ENCODE peak calls at places on chromosomes 2 and 18, in nine cellular contexts. One of them, this sample, is unnamed.

GRCh38 chr18:80227472-80227871 is 19.8 kb downstream of the PARD6G start:
- DNase-seq in suprapubic skin: no peak
- DNase-seq in GM12878: no peak
- DNase-seq in HCT116: no peak
- DNase-seq in endothelial cell of umbilical vein: no peak
- DNase-seq in prostate gland: no peak
- DNase-seq in HepG2: no peak
- DNase-seq in stomach: no peak
- DNase-seq in transverse colon: no peak
- DNase-seq in this sample: no peak

GRCh38 chr2:67565761-67566160 is 168.6 kb downstream of the ETAA1 start:
- DNase-seq in prostate gland: no peak
- DNase-seq in suprapubic skin: no peak
- DNase-seq in HCT116: no peak
- DNase-seq in GM12878: no peak
- DNase-seq in transverse colon: no peak
- DNase-seq in stomach: peak; percentile 51
- DNase-seq in HepG2: no peak
- DNase-seq in endothelial cell of umbilical vein: peak; percentile 74
- DNase-seq in this sample: no peak

GRCh38 chr2:88698027-88698413 is 6.5 kb downstream of the RPIA start:
- DNase-seq in prostate gland: no peak
- DNase-seq in HepG2: no peak
- DNase-seq in GM12878: no peak
- DNase-seq in transverse colon: no peak
- DNase-seq in endothelial cell of umbilical vein: no peak
- DNase-seq in HCT116: no peak
- DNase-seq in stomach: no peak
- DNase-seq in suprapubic skin: no peak
- DNase-seq in this sample: no peak

GRCh38 chr2:240358080-240358479 is 77.4 kb upstream of the GPC1 start:
- DNase-seq in transverse colon: no peak
- DNase-seq in endothelial cell of umbilical vein: no peak
- DNase-seq in suprapubic skin: peak; percentile 51
- DNase-seq in GM12878: no peak
- DNase-seq in stomach: no peak
- DNase-seq in prostate gland: no peak
- DNase-seq in HepG2: no peak
- DNase-seq in HCT116: no peak
- DNase-seq in this sample: no peak

GRCh38 chr2:108297436-108298141 is 8.9 kb downstream of the SULT1C2 start:
- DNase-seq in endothelial cell of umbilical vein: no peak
- DNase-seq in prostate gland: no peak
- DNase-seq in stomach: no peak
- DNase-seq in GM12878: no peak
- DNase-seq in suprapubic skin: no peak
- DNase-seq in HCT116: no peak
- DNase-seq in HepG2: no peak
- DNase-seq in transverse colon: no peak
- DNase-seq in this sample: no peak

GRCh38 chr2:367246-367645 is 79.4 kb upstream of the ALKAL2 start:
- DNase-seq in HepG2: no peak
- DNase-seq in HCT116: no peak
- DNase-seq in prostate gland: no peak
- DNase-seq in stomach: no peak
- DNase-seq in transverse colon: no peak
- DNase-seq in GM12878: no peak
- DNase-seq in suprapubic skin: no peak
- DNase-seq in endothelial cell of umbilical vein: no peak
- DNase-seq in this sample: no peak

GRCh38 chr2:240593026-240593702 is 6.6 kb downstream of the CAPN10 start:
- DNase-seq in stomach: no peak
- DNase-seq in prostate gland: no peak
- DNase-seq in HepG2: no peak
- DNase-seq in transverse colon: no peak
- DNase-seq in GM12878: no peak
- DNase-seq in suprapubic skin: peak; percentile 46
- DNase-seq in HCT116: no peak
- DNase-seq in endothelial cell of umbilical vein: no peak
- DNase-seq in this sample: no peak

GRCh38 chr2:120239488-120240287 is 13.0 kb upstream of the RALB start:
- DNase-seq in HepG2: peak; percentile 37
- DNase-seq in prostate gland: no peak
- DNase-seq in suprapubic skin: no peak
- DNase-seq in transverse colon: peak; percentile 36
- DNase-seq in HCT116: no peak
- DNase-seq in GM12878: no peak
- DNase-seq in stomach: no peak
- DNase-seq in endothelial cell of umbilical vein: peak; percentile 99
- DNase-seq in this sample: no peak

GRCh38 chr2:233418761-233419625 is 64.7 kb downstream of the DGKD start:
- DNase-seq in stomach: peak; percentile 65
- DNase-seq in transverse colon: no peak
- DNase-seq in HepG2: no peak
- DNase-seq in suprapubic skin: no peak
- DNase-seq in GM12878: peak; percentile 62
- DNase-seq in HCT116: peak; percentile 37
- DNase-seq in endothelial cell of umbilical vein: peak; percentile 87
- DNase-seq in prostate gland: no peak
- DNase-seq in this sample: peak; percentile 59

GRCh38 chr2:219571311-219572236 is at the start of gene OBSL1:
- DNase-seq in endothelial cell of umbilical vein: peak; percentile 61
- DNase-seq in HepG2: peak; percentile 90
- DNase-seq in suprapubic skin: no peak
- DNase-seq in stomach: peak; percentile 63
- DNase-seq in transverse colon: peak; percentile 41
- DNase-seq in HCT116: no peak
- DNase-seq in GM12878: no peak
- DNase-seq in prostate gland: peak; percentile 57
- DNase-seq in this sample: peak; percentile 91

GRCh38 chr2:202378001-202378400 is 1.9 kb downstream of the BMPR2 start:
- DNase-seq in GM12878: no peak
- DNase-seq in stomach: no peak
- DNase-seq in suprapubic skin: no peak
- DNase-seq in prostate gland: no peak
- DNase-seq in endothelial cell of umbilical vein: peak; percentile 21
- DNase-seq in transverse colon: no peak
- DNase-seq in HCT116: no peak
- DNase-seq in HepG2: no peak
- DNase-seq in this sample: no peak

GRCh38 chr2:188676012-188676405 is 298.2 kb upstream of the COL3A1 start:
- DNase-seq in endothelial cell of umbilical vein: no peak
- DNase-seq in HCT116: no peak
- DNase-seq in suprapubic skin: no peak
- DNase-seq in stomach: no peak
- DNase-seq in transverse colon: no peak
- DNase-seq in GM12878: no peak
- DNase-seq in prostate gland: no peak
- DNase-seq in HepG2: no peak
- DNase-seq in this sample: no peak

GRCh38 chr18:39037925-39038324 is 1472.3 kb upstream of the CELF4 start:
- DNase-seq in prostate gland: no peak
- DNase-seq in HepG2: no peak
- DNase-seq in HCT116: no peak
- DNase-seq in transverse colon: no peak
- DNase-seq in endothelial cell of umbilical vein: no peak
- DNase-seq in suprapubic skin: no peak
- DNase-seq in stomach: no peak
- DNase-seq in GM12878: no peak
- DNase-seq in this sample: no peak

GRCh38 chr18:39959839-39960238 is 1995.2 kb upstream of the PIK3C3 start:
- DNase-seq in endothelial cell of umbilical vein: no peak
- DNase-seq in stomach: no peak
- DNase-seq in HepG2: no peak
- DNase-seq in transverse colon: no peak
- DNase-seq in prostate gland: no peak
- DNase-seq in HCT116: no peak
- DNase-seq in suprapubic skin: no peak
- DNase-seq in GM12878: no peak
- DNase-seq in this sample: no peak

GRCh38 chr2:171158036-171158789 is 2.5 kb downstream of the TLK1 start:
- DNase-seq in suprapubic skin: no peak
- DNase-seq in GM12878: no peak
- DNase-seq in endothelial cell of umbilical vein: no peak
- DNase-seq in prostate gland: no peak
- DNase-seq in stomach: no peak
- DNase-seq in HepG2: no peak
- DNase-seq in HCT116: no peak
- DNase-seq in transverse colon: no peak
- DNase-seq in this sample: no peak

GRCh38 chr2:190407246-190407661 is 901 bp upstream of the MFSD6 start:
- DNase-seq in HepG2: no peak
- DNase-seq in transverse colon: no peak
- DNase-seq in endothelial cell of umbilical vein: no peak
- DNase-seq in HCT116: no peak
- DNase-seq in suprapubic skin: no peak
- DNase-seq in GM12878: no peak
- DNase-seq in prostate gland: no peak
- DNase-seq in stomach: no peak
- DNase-seq in this sample: no peak

GRCh38 chr2:127627740-127628571 is 18.0 kb upstream of the GPR17 start:
- DNase-seq in HCT116: no peak
- DNase-seq in GM12878: no peak
- DNase-seq in stomach: no peak
- DNase-seq in endothelial cell of umbilical vein: no peak
- DNase-seq in transverse colon: no peak
- DNase-seq in suprapubic skin: peak; percentile 46
- DNase-seq in prostate gland: no peak
- DNase-seq in HepG2: no peak
- DNase-seq in this sample: peak; percentile 45

GRCh38 chr2:127630409-127631183 is 15.4 kb upstream of the GPR17 start:
- DNase-seq in stomach: no peak
- DNase-seq in GM12878: no peak
- DNase-seq in endothelial cell of umbilical vein: no peak
- DNase-seq in transverse colon: no peak
- DNase-seq in HepG2: no peak
- DNase-seq in suprapubic skin: no peak
- DNase-seq in HCT116: no peak
- DNase-seq in prostate gland: no peak
- DNase-seq in this sample: peak; percentile 62

GRCh38 chr2:127629637-127630036 is 16.3 kb upstream of the GPR17 start:
- DNase-seq in GM12878: no peak
- DNase-seq in endothelial cell of umbilical vein: no peak
- DNase-seq in HCT116: no peak
- DNase-seq in HepG2: no peak
- DNase-seq in stomach: no peak
- DNase-seq in transverse colon: no peak
- DNase-seq in suprapubic skin: no peak
- DNase-seq in prostate gland: no peak
- DNase-seq in this sample: peak; percentile 55

GRCh38 chr2:127626917-127627739 is 18.8 kb upstream of the GPR17 start:
- DNase-seq in HepG2: no peak
- DNase-seq in GM12878: no peak
- DNase-seq in transverse colon: no peak
- DNase-seq in HCT116: no peak
- DNase-seq in suprapubic skin: peak; percentile 48
- DNase-seq in endothelial cell of umbilical vein: no peak
- DNase-seq in stomach: no peak
- DNase-seq in prostate gland: no peak
- DNase-seq in this sample: peak; percentile 71

GRCh38 chr2:127628767-127629614 is 17.0 kb upstream of the GPR17 start:
- DNase-seq in HCT116: no peak
- DNase-seq in HepG2: no peak
- DNase-seq in stomach: no peak
- DNase-seq in suprapubic skin: no peak
- DNase-seq in GM12878: no peak
- DNase-seq in prostate gland: no peak
- DNase-seq in transverse colon: no peak
- DNase-seq in endothelial cell of umbilical vein: no peak
- DNase-seq in this sample: peak; percentile 49
- TF ChIP-seq POLR2AphosphoS5 in HCT116: no peak
- TF ChIP-seq POLR2AphosphoS5 in HepG2: no peak
- TF ChIP-seq POLR2AphosphoS5 in stomach: no peak
- TF ChIP-seq POLR2AphosphoS5 in suprapubic skin: no peak
- TF ChIP-seq POLR2AphosphoS5 in GM12878: no peak
- TF ChIP-seq POLR2AphosphoS5 in prostate gland: no peak
- TF ChIP-seq POLR2AphosphoS5 in transverse colon: no peak
- TF ChIP-seq POLR2AphosphoS5 in endothelial cell of umbilical vein: no peak
- TF ChIP-seq POLR2AphosphoS5 in this sample: no peak

GRCh38 chr2:61021228-61021660 is 3.2 kb upstream of the PUS10 start:
- DNase-seq in prostate gland: no peak
- DNase-seq in transverse colon: no peak
- DNase-seq in stomach: no peak
- DNase-seq in suprapubic skin: no peak
- DNase-seq in endothelial cell of umbilical vein: no peak
- DNase-seq in HCT116: no peak
- DNase-seq in HepG2: peak; percentile 51
- DNase-seq in GM12878: no peak
- DNase-seq in this sample: no peak
- H3K36me3 ChIP-seq in prostate gland: no peaks in the 10 kb centered on the region
- H3K36me3 ChIP-seq in transverse colon: peaks cover 11% of the 10 kb centered on the region
- H3K36me3 ChIP-seq in stomach: peaks cover 25% of the 10 kb centered on the region
- H3K36me3 ChIP-seq in suprapubic skin: peaks cover 20% of the 10 kb centered on the region
- H3K36me3 ChIP-seq in endothelial cell of umbilical vein: peaks cover 4% of the 10 kb centered on the region
- H3K36me3 ChIP-seq in HCT116: no peaks in the 10 kb centered on the region
- H3K36me3 ChIP-seq in HepG2: peaks cover 27% of the 10 kb centered on the region
- H3K36me3 ChIP-seq in GM12878: peaks cover 12% of the 10 kb centered on the region
- H3K36me3 ChIP-seq in this sample: peaks cover 28% of the 10 kb centered on the region

GRCh38 chr2:28624798-28625701 is 126.6 kb upstream of the PPP1CB start:
- DNase-seq in endothelial cell of umbilical vein: no peak
- DNase-seq in suprapubic skin: no peak
- DNase-seq in prostate gland: no peak
- DNase-seq in GM12878: peak; percentile 21
- DNase-seq in transverse colon: peak; percentile 81
- DNase-seq in HCT116: no peak
- DNase-seq in HepG2: peak; percentile 47
- DNase-seq in stomach: peak; percentile 92
- DNase-seq in this sample: peak; percentile 90
- TF ChIP-seq POLR2AphosphoS5 in endothelial cell of umbilical vein: no peak
- TF ChIP-seq POLR2AphosphoS5 in suprapubic skin: no peak
- TF ChIP-seq POLR2AphosphoS5 in prostate gland: peak; percentile 14
- TF ChIP-seq POLR2AphosphoS5 in GM12878: no peak
- TF ChIP-seq POLR2AphosphoS5 in transverse colon: peak; percentile 63
- TF ChIP-seq POLR2AphosphoS5 in HCT116: no peak
- TF ChIP-seq POLR2AphosphoS5 in HepG2: no peak
- TF ChIP-seq POLR2AphosphoS5 in stomach: peak; percentile 79
- TF ChIP-seq POLR2AphosphoS5 in this sample: peak; percentile 83

DNA sequence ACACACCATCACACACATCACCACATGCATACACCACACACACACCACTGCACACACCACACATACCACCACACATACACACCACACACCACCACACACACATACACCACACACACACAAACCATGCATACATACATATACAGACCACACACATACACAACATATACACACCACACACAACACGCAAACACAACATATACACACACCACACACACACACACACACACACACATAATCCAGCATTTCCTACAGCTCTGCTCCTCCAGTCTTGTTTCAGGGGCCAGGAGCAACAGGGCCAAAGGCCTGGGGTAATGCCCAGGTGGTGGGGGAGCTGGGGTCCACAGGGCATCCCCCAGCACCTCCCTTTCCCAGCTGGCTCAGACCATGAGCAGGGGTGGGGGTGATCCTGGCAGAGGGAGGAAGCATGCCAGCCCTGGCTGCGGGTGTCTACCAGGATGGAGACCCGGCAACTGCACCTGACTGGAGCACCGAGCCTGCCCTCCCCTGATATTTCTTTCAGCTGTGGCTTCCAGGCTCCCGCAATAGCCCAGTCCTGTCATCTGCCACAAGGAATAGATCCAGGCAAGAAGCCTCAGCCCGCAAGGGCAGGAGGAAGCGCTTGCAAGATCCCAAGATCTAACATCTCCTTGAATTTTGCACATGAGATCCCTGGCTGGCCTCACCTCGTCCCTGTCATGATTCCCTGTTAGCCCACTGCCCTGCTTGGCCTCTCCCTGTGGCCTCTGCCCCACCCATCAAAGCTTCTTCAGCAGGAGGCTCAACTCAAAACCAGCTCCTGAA is 196.9 kb downstream of the TNS1 start:
- DNase-seq in HCT116: no peak
- DNase-seq in GM12878: no peak
- DNase-seq in stomach: no peak
- DNase-seq in endothelial cell of umbilical vein: no peak
- DNase-seq in suprapubic skin: peak; percentile 57
- DNase-seq in transverse colon: no peak
- DNase-seq in prostate gland: no peak
- DNase-seq in HepG2: no peak
- DNase-seq in this sample: no peak
- H3K36me3 ChIP-seq in HCT116: no peaks in the 10 kb centered on the region
- H3K36me3 ChIP-seq in GM12878: no peaks in the 10 kb centered on the region
- H3K36me3 ChIP-seq in stomach: peaks cover 76% of the 10 kb centered on the region
- H3K36me3 ChIP-seq in endothelial cell of umbilical vein: peaks cover 17% of the 10 kb centered on the region
- H3K36me3 ChIP-seq in suprapubic skin: peaks cover 73% of the 10 kb centered on the region
- H3K36me3 ChIP-seq in transverse colon: peaks cover 5% of the 10 kb centered on the region
- H3K36me3 ChIP-seq in prostate gland: peaks cover 6% of the 10 kb centered on the region
- H3K36me3 ChIP-seq in HepG2: peaks cover 26% of the 10 kb centered on the region
- H3K36me3 ChIP-seq in this sample: peaks cover 95% of the 10 kb centered on the region